ENCODE peak calls at places on chromosomes 2 and 18, in six cellular contexts. F, Y, D, C, B and O are unnamed samples.

GRCh38 chr2:212686285-212686895 is 147.8 kb upstream of the ERBB4 start:
- DNase-seq in F (peak; percentile 49), Y (peak; percentile 60), D (peak; percentile 60), C (peak; percentile 67), B (peak; percentile 6), O (peak; percentile 65)

GRCh38 chr2:65045651-65046050 is 10.6 kb upstream of the CEP68 start:
- DNase-seq in F (no peak), Y (no peak), D (no peak), C (no peak), B (no peak), O (peak; percentile 96)

GRCh38 chr2:145407-145806 is 99.1 kb upstream of the FAM110C start:
- DNase-seq in F (no peak), Y (no peak), D (no peak), C (no peak), B (no peak), O (no peak)

GRCh38 chr18:37124511-37124910 is 295.6 kb downstream of the KIAA1328 start:
- DNase-seq in F (no peak), Y (no peak), D (peak; percentile 9), C (no peak), B (no peak), O (no peak)

GRCh38 chr2:227643990-227644551 is 22.5 kb upstream of the SCYGR5 start:
- DNase-seq in F (peak; percentile 98), Y (peak; percentile 39), D (no peak), C (no peak), B (no peak), O (no peak)

GRCh38 chr2:103738626-103739025 is 976.8 kb downstream of the TMEM182 start:
- DNase-seq in F (no peak), Y (no peak), D (no peak), C (no peak), B (no peak), O (no peak)

GRCh38 chr2:85893428-85894258 is 4.9 kb upstream of the ST3GAL5 start:
- DNase-seq in F (no peak), Y (peak; percentile 92), D (no peak), C (peak; percentile 30), B (no peak), O (no peak)

GRCh38 chr18:22465859-22466602 is 48.3 kb upstream of the CTAGE1 start:
- DNase-seq in F (peak; percentile 70), Y (peak; percentile 91), D (no peak), C (peak; percentile 73), B (peak; percentile 84), O (peak; percentile 5)

GRCh38 chr18:7172611-7173010 is 55.0 kb upstream of the LAMA1 start:
- DNase-seq in F (no peak), Y (no peak), D (no peak), C (no peak), B (no peak), O (no peak)

GRCh38 chr2:187453078-187453641 is 5.1 kb upstream of the CALCRL start:
- DNase-seq in F (no peak), Y (peak; percentile 26), D (no peak), C (peak; percentile 68), B (peak; percentile 17), O (peak; percentile 33)

GRCh38 chr2:176650101-176650500 is 380.9 kb downstream of the MTX2 start:
- DNase-seq in F (no peak), Y (no peak), D (no peak), C (peak; percentile 18), B (no peak), O (no peak)

GRCh38 chr2:10385933-10386773 is 62.0 kb downstream of the ODC1 start:
- DNase-seq in F (peak; percentile 34), Y (peak; percentile 87), D (no peak), C (no peak), B (no peak), O (peak; percentile 50)

GRCh38 chr2:240624011-240624949 is 1.0 kb upstream of the GPR35 start:
- DNase-seq in F (no peak), Y (no peak), D (no peak), C (no peak), B (no peak), O (peak; percentile 84)

GRCh38 chr18:49023938-49024341 is 73.2 kb upstream of the SMAD7 start:
- DNase-seq in F (no peak), Y (no peak), D (no peak), C (no peak), B (no peak), O (no peak)

GRCh38 chr2:20190862-20191713 is 33.8 kb downstream of the SDC1 start:
- DNase-seq in F (peak; percentile 61), Y (peak; percentile 79), D (no peak), C (peak; percentile 36), B (no peak), O (peak; percentile 49)

GRCh38 chr2:62412347-62412742 is 93.7 kb downstream of the TMEM17 start:
- DNase-seq in F (no peak), Y (no peak), D (no peak), C (no peak), B (no peak), O (no peak)

GRCh38 chr2:217625475-217626245 is 377.1 kb downstream of the TNS1 start:
- DNase-seq in F (no peak), Y (no peak), D (no peak), C (no peak), B (no peak), O (no peak)

GRCh38 chr2:67137699-67138098 is 259.4 kb upstream of the ETAA1 start:
- DNase-seq in F (no peak), Y (no peak), D (no peak), C (peak; percentile 21), B (no peak), O (no peak)
- TF ChIP-seq MAX in F (no peak), Y (no peak), D (no peak), C (no peak), B (no peak), O (no peak)

GRCh38 chr18:57784034-57784815 is 18.9 kb downstream of the ATP8B1 start:
- DNase-seq in F (peak; percentile 43), Y (no peak), D (no peak), C (peak; percentile 87), B (no peak), O (peak; percentile 84)
- TF ChIP-seq MYC in F (no peak), Y (no peak), D (no peak), C (no peak), B (no peak), O (peak; percentile 65)

DNA sequence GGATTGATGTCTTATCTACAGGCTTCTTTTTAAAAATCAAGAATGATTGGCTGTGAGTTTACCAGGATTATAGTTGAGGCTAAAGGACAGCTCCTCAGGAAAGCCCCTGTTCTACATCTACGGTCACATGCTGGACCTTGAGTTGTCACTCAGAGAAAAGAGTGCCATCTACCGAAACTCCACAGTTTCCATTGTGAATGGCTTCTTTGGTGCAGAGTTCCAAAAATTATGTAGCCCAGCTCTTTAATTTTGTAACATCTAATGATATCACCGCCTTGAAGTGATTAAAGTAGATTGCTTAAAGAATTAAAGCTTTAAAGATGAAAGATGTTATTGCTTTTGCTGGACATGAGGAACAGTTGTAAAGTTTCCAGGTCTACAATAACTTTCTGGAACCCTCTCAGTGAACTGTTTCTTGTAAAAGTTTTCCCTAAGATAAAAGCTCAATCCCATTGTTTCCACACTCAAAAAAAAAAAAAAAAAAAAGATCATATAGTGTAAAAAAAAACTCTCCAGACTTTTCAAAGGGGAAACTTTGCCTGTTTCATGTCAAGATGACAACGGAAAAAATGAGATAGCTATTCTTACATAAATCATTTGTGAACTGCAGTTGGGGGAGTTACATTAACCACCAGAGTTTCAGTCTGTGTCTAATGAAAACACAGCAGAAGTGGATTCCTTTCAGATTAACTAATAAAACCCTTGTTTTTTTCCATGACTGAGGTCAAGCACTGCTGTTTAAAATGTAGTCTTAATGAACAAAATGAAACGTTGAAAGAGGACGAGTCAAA is 4.3 kb downstream of the COL3A1 start:
- DNase-seq in F (peak; percentile 43), Y (peak; percentile 67), D (peak; percentile 23), C (peak; percentile 86), B (no peak), O (peak; percentile 1)
- H3K4me3 ChIP-seq in F (no peak overlapping the region), Y (no peak overlapping the region), D (no peak overlapping the region), C (no peak overlapping the region), B (no peak overlapping the region), O (no peak overlapping the region)

DNA sequence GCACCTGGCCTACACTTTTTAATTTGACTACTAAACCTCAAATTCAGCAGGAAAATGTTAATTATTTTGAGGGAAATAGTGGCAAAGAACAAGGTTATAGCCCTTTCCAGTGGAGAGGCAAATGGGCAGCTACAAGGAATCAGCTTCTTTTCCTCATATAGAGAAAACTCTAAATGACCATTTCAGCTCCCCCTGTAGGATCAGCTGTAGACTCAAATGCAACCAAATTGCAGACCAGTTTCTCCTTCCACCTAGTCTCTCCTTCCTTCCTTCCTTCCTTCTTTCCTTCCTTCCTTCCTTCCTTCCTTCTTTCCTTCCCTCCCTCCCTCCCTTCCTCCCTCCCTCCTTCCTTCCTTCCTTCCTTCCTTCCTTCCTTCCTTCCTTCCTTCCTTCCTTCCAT is 158.2 kb downstream of the ZEB2 start:
- DNase-seq in F (no peak), Y (no peak), D (no peak), C (no peak), B (no peak), O (no peak)
- TF ChIP-seq MAX in F (no peak), Y (no peak), D (no peak), C (no peak), B (no peak), O (no peak)

GRCh38 chr2:177812713-177813396 is 259.7 kb downstream of the PDE11A start:
- DNase-seq in F (no peak), Y (peak; percentile 8), D (no peak), C (no peak), B (no peak), O (peak; percentile 7)

GRCh38 chr2:177816740-177817139 is 255.8 kb downstream of the PDE11A start:
- DNase-seq in F (no peak), Y (no peak), D (no peak), C (no peak), B (no peak), O (no peak)

GRCh38 chr2:177822941-177823340 is 249.6 kb downstream of the PDE11A start:
- DNase-seq in F (no peak), Y (no peak), D (no peak), C (no peak), B (no peak), O (no peak)

GRCh38 chr2:177818412-177818811 is 254.2 kb downstream of the PDE11A start:
- DNase-seq in F (no peak), Y (no peak), D (no peak), C (no peak), B (no peak), O (no peak)

DNA sequence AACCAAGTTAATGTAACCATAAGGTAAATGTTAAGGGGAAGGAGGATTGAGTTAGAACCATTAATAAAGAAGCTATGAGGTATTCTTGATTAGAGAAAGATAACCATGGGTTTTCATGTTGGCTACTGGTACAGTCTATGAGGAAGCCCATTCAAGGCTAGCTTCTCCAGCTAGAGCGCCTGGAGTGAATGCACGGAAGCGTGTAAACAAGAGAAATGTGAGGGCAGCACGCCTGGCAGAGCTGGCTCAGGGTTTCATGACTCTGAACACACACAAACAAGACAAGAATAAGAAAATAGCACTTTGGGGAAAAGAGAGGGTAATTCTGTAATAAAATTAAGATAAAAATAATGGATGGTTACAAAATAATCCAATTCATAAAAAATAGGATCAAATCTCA is 255.3 kb downstream of the PDE11A start:
- DNase-seq in F (no peak), Y (no peak), D (no peak), C (no peak), B (no peak), O (no peak)
- TF ChIP-seq MYC in F (no peak), Y (no peak), D (no peak), C (no peak), B (no peak), O (no peak)